ENCODE peak calls at places on chromosomes 6 and 20, in nine cellular contexts. P is mammary epithelial cell; C is GM12865; R is cardiac muscle cell; Y is glutamatergic neuron; M is H9; O is CD8-positive, alpha-beta T cell; D is HFF-Myc; J is upper lobe of right lung. S is an unnamed sample.

GRCh38 chr6:119647309-119647708 is 297.7 kb upstream of the MAN1A1 start:
- DNase-seq in C (no peak), R (peak), D (no peak), M (no peak), O (no peak), Y (no peak), J (no peak), P (no peak), S (no peak)

GRCh38 chr6:20629509-20629908 is 95.3 kb downstream of the CDKAL1 start:
- DNase-seq in Y (no peak), D (no peak), J (no peak), M (peak), R (no peak), C (no peak), P (no peak), O (no peak), S (no peak)

GRCh38 chr6:53313784-53314382 is 34.9 kb downstream of the ELOVL5 start:
- DNase-seq in C (no peak), O (no peak), Y (no peak), P (no peak), R (peak), M (no peak), D (no peak), J (no peak), S (peak)

GRCh38 chr20:14824996-14825395 is 487.6 kb upstream of the FLRT3 start:
- DNase-seq in R (no peak), P (no peak), M (no peak), D (no peak), O (no peak), C (no peak), Y (no peak), J (no peak), S (no peak)

GRCh38 chr6:22024973-22025467 is 271.8 kb downstream of the PRL start:
- DNase-seq in Y (no peak), J (no peak), R (no peak), D (no peak), P (no peak), O (no peak), C (peak), M (no peak), S (no peak)

GRCh38 chr20:16802652-16802935 is 54.4 kb downstream of the OTOR start:
- DNase-seq in O (no peak), D (no peak), R (no peak), P (no peak), C (no peak), J (no peak), M (no peak), Y (no peak), S (no peak)

GRCh38 chr20:11582073-11582472 is 335.6 kb upstream of the BTBD3 start:
- DNase-seq in C (no peak), Y (no peak), J (no peak), O (no peak), M (no peak), D (no peak), R (peak), P (peak), S (peak)

GRCh38 chr6:142489722-142490610 is 188.2 kb downstream of the ADGRG6 start:
- DNase-seq in C (no peak), Y (no peak), M (no peak), J (no peak), D (no peak), P (peak), O (no peak), R (peak), S (peak)

GRCh38 chr6:154232013-154232920 is 124.3 kb downstream of the IPCEF1 start:
- DNase-seq in C (no peak), O (no peak), M (no peak), R (no peak), Y (no peak), P (no peak), J (no peak), D (peak), S (peak)

GRCh38 chr6:149924206-149924932 is 1.4 kb upstream of the RAET1G start:
- DNase-seq in R (no peak), P (no peak), D (no peak), J (peak), C (no peak), O (peak), M (no peak), Y (no peak), S (no peak)

GRCh38 chr20:7841967-7842301 is 98.3 kb downstream of the HAO1 start:
- DNase-seq in O (no peak), D (peak), P (peak), J (no peak), R (peak), M (no peak), C (no peak), Y (no peak), S (peak)

GRCh38 chr20:54267510-54268003 is 59.7 kb downstream of the PFDN4 start:
- DNase-seq in C (no peak), R (peak), D (no peak), P (peak), J (no peak), O (no peak), Y (no peak), M (peak), S (no peak)

GRCh38 chr20:14687317-14687716 is 349.9 kb upstream of the FLRT3 start:
- DNase-seq in Y (no peak), C (no peak), M (no peak), D (no peak), J (no peak), R (no peak), O (no peak), P (peak), S (peak)

GRCh38 chr20:4949833-4950178 is 51.5 kb downstream of the SLC23A2 start:
- DNase-seq in P (peak), Y (no peak), J (no peak), C (peak), R (peak), O (no peak), M (no peak), D (no peak), S (peak)

GRCh38 chr20:58585753-58586540 is 65.1 kb upstream of the STX16 start:
- DNase-seq in R (peak), P (no peak), M (no peak), D (no peak), J (no peak), Y (no peak), C (no peak), O (no peak), S (no peak)

GRCh38 chr20:58586565-58587093 is 64.5 kb upstream of the STX16 start:
- DNase-seq in M (no peak), R (no peak), O (no peak), J (no peak), C (no peak), D (no peak), Y (no peak), P (no peak), S (no peak)

GRCh38 chr20:58583586-58583985 is 67.5 kb upstream of the STX16 start:
- DNase-seq in O (no peak), C (no peak), D (no peak), R (no peak), P (no peak), M (no peak), Y (no peak), J (no peak), S (no peak)

GRCh38 chr20:58584051-58584824 is 66.8 kb upstream of the STX16 start:
- DNase-seq in R (no peak), P (no peak), C (no peak), D (no peak), M (no peak), Y (no peak), J (no peak), O (no peak), S (no peak)

GRCh38 chr20:58584881-58585752 is 66.0 kb upstream of the STX16 start:
- DNase-seq in M (no peak), C (no peak), P (no peak), O (no peak), R (peak), J (no peak), D (no peak), Y (no peak), S (no peak)
- TF ChIP-seq CTCF in M (no peak), C (no peak), P (no peak), O (no peak), R (no peak), J (no peak), D (no peak), Y (no peak), S (no peak)

GRCh38 chr6:31738048-31738979 is 1.5 kb upstream of the MSH5 start:
- DNase-seq in M (peak), R (peak), Y (no peak), D (peak), C (peak), P (peak), O (peak), J (peak), S (peak)
- TF ChIP-seq CTCF in M (peak), R (peak), Y (no peak), D (peak), C (no peak), P (peak), O (no peak), J (peak), S (no peak)

GRCh38 chr6:136793348-136793747 is 1.1 kb upstream of the MAP3K5 start:
- DNase-seq in Y (no peak), O (no peak), D (no peak), R (no peak), J (no peak), P (peak), C (peak), M (no peak), S (no peak)

GRCh38 chr6:136792945-136793289 is 640 bp upstream of the MAP3K5 start:
- DNase-seq in C (peak), P (peak), D (peak), Y (peak), J (peak), R (peak), O (peak), M (no peak), S (peak)

GRCh38 chr6:136790411-136791295 is 1.6 kb downstream of the MAP3K5 start:
- DNase-seq in M (no peak), O (no peak), Y (no peak), D (no peak), J (no peak), C (no peak), R (no peak), P (no peak), S (peak)

GRCh38 chr6:136791296-136792065 is 796 bp downstream of the MAP3K5 start:
- DNase-seq in D (no peak), M (peak), R (peak), P (peak), J (peak), C (peak), Y (peak), O (peak), S (peak)

DNA sequence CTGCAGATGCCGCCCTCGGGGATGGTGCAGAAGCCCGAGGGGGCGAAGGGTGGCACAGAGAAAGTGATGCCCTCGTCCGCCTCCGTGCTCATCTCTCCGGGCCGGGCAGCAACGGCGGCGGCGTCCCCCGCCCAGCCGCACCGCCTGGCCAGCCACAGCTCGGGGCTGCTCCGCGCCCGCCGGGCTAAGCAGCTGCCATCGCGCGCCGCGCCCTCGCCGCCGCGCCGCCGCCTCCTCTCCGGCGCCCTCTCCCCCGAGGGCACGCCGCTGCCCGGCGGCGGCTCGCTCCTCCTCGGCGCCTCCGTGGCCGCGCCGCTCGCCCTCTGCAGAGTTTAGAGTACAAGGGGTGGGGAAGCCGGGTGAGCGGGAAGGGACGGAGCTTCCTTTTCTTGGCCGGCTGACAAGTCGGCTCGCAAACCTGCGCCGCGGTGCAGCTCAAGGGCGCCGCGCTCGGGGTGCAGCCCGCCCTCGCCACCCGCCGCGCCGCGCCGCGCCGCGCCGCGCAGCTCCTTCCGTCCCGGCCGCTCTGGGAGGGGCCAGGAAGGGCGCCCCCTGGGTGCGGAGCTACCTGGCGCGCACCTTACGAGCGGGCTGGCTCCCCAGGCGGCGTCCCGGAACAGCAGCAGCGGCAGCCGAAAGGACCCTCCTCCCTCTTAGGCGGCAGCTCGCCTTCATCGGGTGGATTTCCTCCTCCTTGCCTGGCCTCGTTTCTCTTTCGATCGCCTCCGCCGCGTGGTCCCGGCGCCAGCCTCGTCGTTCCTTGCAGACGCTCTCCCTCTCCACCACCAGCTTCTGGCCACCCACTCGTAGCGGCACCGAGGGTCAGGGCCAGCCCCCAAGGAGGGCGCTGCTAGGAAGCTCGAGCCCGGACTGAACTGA is at the start of gene MAP3K5:
- DNase-seq in D (no peak), O (peak), P (peak), J (peak), M (peak), Y (peak), C (peak), R (peak), S (peak)
- TF ChIP-seq CTCF in D (peak), O (peak), P (peak), J (no peak), M (no peak), Y (no peak), C (peak), R (no peak), S (peak)

DNA sequence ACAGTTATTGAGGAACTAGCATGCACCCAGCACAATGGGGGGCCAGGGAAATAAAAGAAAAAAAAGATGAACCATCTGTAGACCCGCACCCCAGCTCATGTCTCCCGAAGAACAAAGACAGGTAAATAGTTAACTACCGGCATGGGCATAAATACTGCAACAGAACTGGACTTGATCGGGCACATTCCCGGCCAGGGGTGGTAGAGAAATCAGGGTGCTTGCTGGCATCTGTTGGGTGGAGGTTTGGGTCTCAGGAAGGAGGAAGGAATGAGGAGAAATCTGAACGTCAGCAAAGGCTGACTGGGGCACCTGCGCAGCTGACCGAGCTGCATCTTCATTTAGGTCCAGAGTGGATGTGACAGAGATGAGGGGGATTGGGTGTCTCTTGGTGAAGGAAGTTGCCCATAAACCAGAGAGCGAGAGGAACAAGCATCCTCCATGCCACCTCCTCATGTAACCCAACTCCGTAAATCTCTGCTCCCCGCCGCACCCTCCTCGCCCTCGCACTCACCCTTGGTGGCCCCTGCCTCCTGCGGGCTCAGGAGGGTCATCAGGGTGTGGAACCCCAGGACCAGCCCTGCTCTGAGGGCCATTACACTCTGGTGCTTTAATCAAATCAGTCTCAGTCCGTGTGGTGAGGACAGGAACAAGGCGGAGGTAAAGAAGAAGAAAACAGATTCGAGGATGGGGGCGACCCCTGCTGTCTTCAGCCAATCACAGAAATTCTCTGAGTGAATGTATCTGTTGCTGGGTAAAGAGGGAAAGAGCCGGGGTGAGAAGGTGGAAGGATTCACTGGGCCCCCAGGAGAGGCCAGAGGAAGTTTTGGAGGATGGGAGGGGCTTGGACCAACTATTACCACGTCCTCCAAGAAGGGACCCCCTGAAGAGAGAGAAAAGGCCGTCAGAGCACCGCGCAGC is at the start of gene HLA-DOA:
- DNase-seq in R (peak), P (no peak), D (no peak), M (peak), Y (no peak), J (no peak), C (peak), O (peak), S (no peak)
- TF ChIP-seq CTCF in R (no peak), P (no peak), D (no peak), M (no peak), Y (no peak), J (no peak), C (no peak), O (no peak), S (no peak)

GRCh38 chr20:33211817-33212424 is 5.2 kb upstream of the BPIFA3 start:
- DNase-seq in Y (peak), P (peak), D (peak), C (peak), O (no peak), M (peak), J (no peak), R (peak), S (peak)
- TF ChIP-seq CTCF in Y (peak), P (peak), D (peak), C (peak), O (no peak), M (peak), J (peak), R (peak), S (peak)